ENCODE peak calls at places on chromosomes 7 and 10, in five cellular contexts. One of them, this sample, is unnamed.

GRCh38 chr10:121168513-121169216 is 317.5 kb downstream of the WDR11 start:
- DNase-seq in Peyer's patch: no peak
- DNase-seq in gastrocnemius medialis: no peak
- DNase-seq in tibial nerve: no peak
- DNase-seq in sigmoid colon: no peak
- DNase-seq in this sample: no peak

GRCh38 chr10:49539320-49539885 is 482 bp upstream of the ERCC6 start:
- DNase-seq in Peyer's patch: peak
- DNase-seq in gastrocnemius medialis: no peak
- DNase-seq in tibial nerve: peak
- DNase-seq in sigmoid colon: peak
- DNase-seq in this sample: peak

GRCh38 chr10:26717476-26717875 is 20.0 kb downstream of the PDSS1 start:
- DNase-seq in Peyer's patch: no peak
- DNase-seq in gastrocnemius medialis: no peak
- DNase-seq in tibial nerve: no peak
- DNase-seq in sigmoid colon: no peak
- DNase-seq in this sample: no peak

GRCh38 chr7:156781972-156782371 is 111.0 kb downstream of the LMBR1 start:
- DNase-seq in Peyer's patch: no peak
- DNase-seq in gastrocnemius medialis: no peak
- DNase-seq in tibial nerve: no peak
- DNase-seq in sigmoid colon: no peak
- DNase-seq in this sample: no peak

GRCh38 chr10:36026081-36026480 is 384.0 kb upstream of the FZD8 start:
- DNase-seq in Peyer's patch: no peak
- DNase-seq in gastrocnemius medialis: no peak
- DNase-seq in tibial nerve: no peak
- DNase-seq in sigmoid colon: no peak
- DNase-seq in this sample: no peak

GRCh38 chr7:67209256-67209655 is 212.6 kb downstream of the TYW1 start:
- DNase-seq in Peyer's patch: no peak
- DNase-seq in gastrocnemius medialis: no peak
- DNase-seq in tibial nerve: no peak
- DNase-seq in sigmoid colon: no peak
- DNase-seq in this sample: no peak

GRCh38 chr10:125792342-125793063 is 16.9 kb upstream of the MMP21 start:
- DNase-seq in Peyer's patch: no peak
- DNase-seq in gastrocnemius medialis: no peak
- DNase-seq in tibial nerve: no peak
- DNase-seq in sigmoid colon: no peak
- DNase-seq in this sample: no peak

GRCh38 chr7:25240340-25240739 is 12.1 kb upstream of the NPVF start:
- DNase-seq in Peyer's patch: no peak
- DNase-seq in gastrocnemius medialis: peak
- DNase-seq in tibial nerve: peak
- DNase-seq in sigmoid colon: no peak
- DNase-seq in this sample: no peak

GRCh38 chr7:35839860-35840854 is 39.3 kb downstream of the SEPTIN7 start:
- DNase-seq in Peyer's patch: no peak
- DNase-seq in gastrocnemius medialis: no peak
- DNase-seq in tibial nerve: no peak
- DNase-seq in sigmoid colon: no peak
- DNase-seq in this sample: peak

GRCh38 chr7:28168393-28169158 is 12.0 kb downstream of the JAZF1 start:
- DNase-seq in Peyer's patch: no peak
- DNase-seq in gastrocnemius medialis: no peak
- DNase-seq in tibial nerve: no peak
- DNase-seq in sigmoid colon: no peak
- DNase-seq in this sample: no peak
- H3K27ac ChIP-seq in Peyer's patch: no peak
- H3K27ac ChIP-seq in gastrocnemius medialis: no peak
- H3K27ac ChIP-seq in tibial nerve: no peak
- H3K27ac ChIP-seq in sigmoid colon: no peak
- H3K27ac ChIP-seq in this sample: no peak

GRCh38 chr7:37332218-37333016 is 116.2 kb downstream of the ELMO1 start:
- DNase-seq in Peyer's patch: no peak
- DNase-seq in gastrocnemius medialis: no peak
- DNase-seq in tibial nerve: no peak
- DNase-seq in sigmoid colon: no peak
- DNase-seq in this sample: no peak

GRCh38 chr7:37337522-37337921 is 111.1 kb downstream of the ELMO1 start:
- DNase-seq in Peyer's patch: no peak
- DNase-seq in gastrocnemius medialis: no peak
- DNase-seq in tibial nerve: no peak
- DNase-seq in sigmoid colon: no peak
- DNase-seq in this sample: no peak

GRCh38 chr7:37333075-37333474 is 115.6 kb downstream of the ELMO1 start:
- DNase-seq in Peyer's patch: no peak
- DNase-seq in gastrocnemius medialis: no peak
- DNase-seq in tibial nerve: no peak
- DNase-seq in sigmoid colon: no peak
- DNase-seq in this sample: no peak

GRCh38 chr7:37341033-37341630 is 107.5 kb downstream of the ELMO1 start:
- DNase-seq in Peyer's patch: no peak
- DNase-seq in gastrocnemius medialis: no peak
- DNase-seq in tibial nerve: no peak
- DNase-seq in sigmoid colon: no peak
- DNase-seq in this sample: no peak

GRCh38 chr7:37336259-37336658 is 112.4 kb downstream of the ELMO1 start:
- DNase-seq in Peyer's patch: no peak
- DNase-seq in gastrocnemius medialis: no peak
- DNase-seq in tibial nerve: no peak
- DNase-seq in sigmoid colon: no peak
- DNase-seq in this sample: no peak
- H3K27ac ChIP-seq in Peyer's patch: peak
- H3K27ac ChIP-seq in gastrocnemius medialis: no peak
- H3K27ac ChIP-seq in tibial nerve: no peak
- H3K27ac ChIP-seq in sigmoid colon: no peak
- H3K27ac ChIP-seq in this sample: no peak

GRCh38 chr10:87702973-87703294 is 43.3 kb downstream of the PAPSS2 start:
- DNase-seq in Peyer's patch: peak
- DNase-seq in gastrocnemius medialis: no peak
- DNase-seq in tibial nerve: no peak
- DNase-seq in sigmoid colon: no peak
- DNase-seq in this sample: no peak

GRCh38 chr10:87705339-87705738 is 45.7 kb downstream of the PAPSS2 start:
- DNase-seq in Peyer's patch: no peak
- DNase-seq in gastrocnemius medialis: no peak
- DNase-seq in tibial nerve: no peak
- DNase-seq in sigmoid colon: no peak
- DNase-seq in this sample: peak

GRCh38 chr10:87702260-87702972 is 42.7 kb downstream of the PAPSS2 start:
- DNase-seq in Peyer's patch: no peak
- DNase-seq in gastrocnemius medialis: no peak
- DNase-seq in tibial nerve: no peak
- DNase-seq in sigmoid colon: no peak
- DNase-seq in this sample: no peak

GRCh38 chr10:87696922-87697714 is 37.4 kb downstream of the PAPSS2 start:
- DNase-seq in Peyer's patch: peak
- DNase-seq in gastrocnemius medialis: no peak
- DNase-seq in tibial nerve: no peak
- DNase-seq in sigmoid colon: no peak
- DNase-seq in this sample: no peak

DNA sequence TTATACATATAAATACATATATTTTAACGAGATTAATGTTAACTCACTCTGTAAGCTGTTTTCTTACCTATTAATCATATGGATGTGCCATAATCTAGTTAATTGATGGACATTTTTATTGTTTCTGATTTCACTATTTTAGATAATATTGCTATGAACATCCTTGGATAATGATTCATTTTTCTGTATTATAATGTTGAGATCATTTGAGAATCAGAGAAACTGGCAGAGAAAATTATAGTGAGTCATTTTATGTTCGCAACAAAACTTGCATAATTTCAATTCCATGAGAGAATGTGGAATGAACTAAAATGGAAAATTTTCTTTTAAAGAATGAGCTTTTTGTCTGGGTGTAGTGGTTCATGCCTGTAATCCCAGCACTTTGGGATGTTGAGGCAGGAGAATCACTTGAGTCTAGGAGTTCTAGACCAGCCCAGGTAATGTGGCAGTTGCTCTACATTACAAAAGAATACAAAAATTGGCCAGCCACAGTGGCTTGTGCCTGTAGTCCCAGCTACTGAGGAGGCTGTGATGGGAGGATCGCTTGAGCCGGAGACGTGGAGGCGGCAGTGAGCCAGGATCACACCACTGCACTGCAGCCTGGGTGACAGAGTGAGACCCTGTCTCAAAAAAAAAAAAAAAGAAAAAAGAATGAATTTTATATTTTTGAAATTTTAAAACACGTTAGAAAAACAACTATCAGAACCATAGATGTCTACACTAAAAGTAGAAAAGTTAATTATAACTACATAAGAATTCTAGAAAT is 40.5 kb downstream of the PAPSS2 start:
- DNase-seq in Peyer's patch: no peak
- DNase-seq in gastrocnemius medialis: no peak
- DNase-seq in tibial nerve: no peak
- DNase-seq in sigmoid colon: no peak
- DNase-seq in this sample: peak
- H3K27ac ChIP-seq in Peyer's patch: no peak
- H3K27ac ChIP-seq in gastrocnemius medialis: no peak
- H3K27ac ChIP-seq in tibial nerve: no peak
- H3K27ac ChIP-seq in sigmoid colon: peak
- H3K27ac ChIP-seq in this sample: no peak

GRCh38 chr7:105346138-105346537 is 42.6 kb downstream of the SRPK2 start:
- DNase-seq in Peyer's patch: no peak
- DNase-seq in gastrocnemius medialis: no peak
- DNase-seq in tibial nerve: no peak
- DNase-seq in sigmoid colon: no peak
- DNase-seq in this sample: no peak

GRCh38 chr7:105350906-105351305 is 37.8 kb downstream of the SRPK2 start:
- DNase-seq in Peyer's patch: no peak
- DNase-seq in gastrocnemius medialis: no peak
- DNase-seq in tibial nerve: no peak
- DNase-seq in sigmoid colon: no peak
- DNase-seq in this sample: no peak

GRCh38 chr7:105345003-105345402 is 43.7 kb downstream of the SRPK2 start:
- DNase-seq in Peyer's patch: no peak
- DNase-seq in gastrocnemius medialis: no peak
- DNase-seq in tibial nerve: no peak
- DNase-seq in sigmoid colon: no peak
- DNase-seq in this sample: no peak

GRCh38 chr7:105346593-105347322 is 42.0 kb downstream of the SRPK2 start:
- DNase-seq in Peyer's patch: no peak
- DNase-seq in gastrocnemius medialis: no peak
- DNase-seq in tibial nerve: no peak
- DNase-seq in sigmoid colon: no peak
- DNase-seq in this sample: no peak

GRCh38 chr7:105345725-105346124 is 43.0 kb downstream of the SRPK2 start:
- DNase-seq in Peyer's patch: no peak
- DNase-seq in gastrocnemius medialis: no peak
- DNase-seq in tibial nerve: no peak
- DNase-seq in sigmoid colon: no peak
- DNase-seq in this sample: no peak
- H3K27ac ChIP-seq in Peyer's patch: no peak
- H3K27ac ChIP-seq in gastrocnemius medialis: no peak
- H3K27ac ChIP-seq in tibial nerve: no peak
- H3K27ac ChIP-seq in sigmoid colon: no peak
- H3K27ac ChIP-seq in this sample: no peak

GRCh38 chr10:60428387-60428737 is 38.7 kb upstream of the ANK3 start:
- DNase-seq in Peyer's patch: no peak
- DNase-seq in gastrocnemius medialis: no peak
- DNase-seq in tibial nerve: no peak
- DNase-seq in sigmoid colon: no peak
- DNase-seq in this sample: no peak

GRCh38 chr10:60430836-60431597 is 41.3 kb upstream of the ANK3 start:
- DNase-seq in Peyer's patch: no peak
- DNase-seq in gastrocnemius medialis: no peak
- DNase-seq in tibial nerve: no peak
- DNase-seq in sigmoid colon: no peak
- DNase-seq in this sample: no peak

GRCh38 chr10:60429084-60429849 is 39.6 kb upstream of the ANK3 start:
- DNase-seq in Peyer's patch: no peak
- DNase-seq in gastrocnemius medialis: no peak
- DNase-seq in tibial nerve: peak
- DNase-seq in sigmoid colon: no peak
- DNase-seq in this sample: no peak

GRCh38 chr10:60427709-60428386 is 38.2 kb upstream of the ANK3 start:
- DNase-seq in Peyer's patch: no peak
- DNase-seq in gastrocnemius medialis: no peak
- DNase-seq in tibial nerve: no peak
- DNase-seq in sigmoid colon: no peak
- DNase-seq in this sample: no peak

DNA sequence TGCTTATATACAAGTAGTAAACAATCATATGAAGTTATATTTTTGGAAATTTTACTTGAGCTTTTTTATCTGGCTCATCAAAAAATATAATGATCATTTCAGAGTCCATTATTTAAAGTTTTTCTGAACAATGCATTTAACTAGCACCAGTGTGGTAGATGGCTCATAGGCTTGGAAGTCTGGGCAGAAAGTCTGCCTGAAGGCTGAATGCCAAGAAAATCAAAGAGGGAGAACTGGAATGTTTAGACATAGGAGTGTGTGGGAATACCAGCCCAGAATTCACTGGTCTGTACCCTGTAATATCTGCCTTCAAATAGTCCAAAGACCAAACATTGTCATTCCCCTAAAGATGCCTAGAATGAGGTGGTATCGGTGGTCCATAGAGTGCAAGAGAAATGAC is 40.3 kb upstream of the ANK3 start:
- DNase-seq in Peyer's patch: no peak
- DNase-seq in gastrocnemius medialis: no peak
- DNase-seq in tibial nerve: no peak
- DNase-seq in sigmoid colon: no peak
- DNase-seq in this sample: peak
- H3K27ac ChIP-seq in Peyer's patch: no peak
- H3K27ac ChIP-seq in gastrocnemius medialis: no peak
- H3K27ac ChIP-seq in tibial nerve: no peak
- H3K27ac ChIP-seq in sigmoid colon: no peak
- H3K27ac ChIP-seq in this sample: no peak

GRCh38 chr7:142039231-142039630 is 43.6 kb downstream of the MGAM start:
- DNase-seq in Peyer's patch: no peak
- DNase-seq in gastrocnemius medialis: no peak
- DNase-seq in tibial nerve: no peak
- DNase-seq in sigmoid colon: no peak
- DNase-seq in this sample: no peak
- H3K27ac ChIP-seq in Peyer's patch: no peak
- H3K27ac ChIP-seq in gastrocnemius medialis: no peak
- H3K27ac ChIP-seq in tibial nerve: no peak
- H3K27ac ChIP-seq in sigmoid colon: no peak
- H3K27ac ChIP-seq in this sample: no peak

GRCh38 chr7:118000480-118001202 is 127.4 kb upstream of the CTTNBP2 start:
- DNase-seq in Peyer's patch: no peak
- DNase-seq in gastrocnemius medialis: no peak
- DNase-seq in tibial nerve: no peak
- DNase-seq in sigmoid colon: no peak
- DNase-seq in this sample: no peak

GRCh38 chr7:118006979-118007378 is 133.7 kb upstream of the CTTNBP2 start:
- DNase-seq in Peyer's patch: no peak
- DNase-seq in gastrocnemius medialis: no peak
- DNase-seq in tibial nerve: no peak
- DNase-seq in sigmoid colon: no peak
- DNase-seq in this sample: no peak

GRCh38 chr7:118003438-118003837 is 130.2 kb upstream of the CTTNBP2 start:
- DNase-seq in Peyer's patch: no peak
- DNase-seq in gastrocnemius medialis: no peak
- DNase-seq in tibial nerve: no peak
- DNase-seq in sigmoid colon: no peak
- DNase-seq in this sample: no peak

GRCh38 chr7:118005021-118005420 is 131.8 kb upstream of the CTTNBP2 start:
- DNase-seq in Peyer's patch: no peak
- DNase-seq in gastrocnemius medialis: no peak
- DNase-seq in tibial nerve: no peak
- DNase-seq in sigmoid colon: no peak
- DNase-seq in this sample: no peak
- H3K27ac ChIP-seq in Peyer's patch: no peak
- H3K27ac ChIP-seq in gastrocnemius medialis: no peak
- H3K27ac ChIP-seq in tibial nerve: no peak
- H3K27ac ChIP-seq in sigmoid colon: no peak
- H3K27ac ChIP-seq in this sample: no peak

GRCh38 chr10:45464958-45465567 is 91.0 kb downstream of the ALOX5 start:
- DNase-seq in Peyer's patch: peak
- DNase-seq in gastrocnemius medialis: no peak
- DNase-seq in tibial nerve: peak
- DNase-seq in sigmoid colon: no peak
- DNase-seq in this sample: peak
- H3K27ac ChIP-seq in Peyer's patch: no peak
- H3K27ac ChIP-seq in gastrocnemius medialis: no peak
- H3K27ac ChIP-seq in tibial nerve: no peak
- H3K27ac ChIP-seq in sigmoid colon: no peak
- H3K27ac ChIP-seq in this sample: no peak